ENCODE peak calls at places on chromosomes 7 and 10, in five cellular contexts. J is PC-3, U is ascending aorta, V is aorta, G is AG04449. E is an unnamed sample.

GRCh38 chr7:82559203-82559805 is 115.7 kb upstream of the CACNA2D1 start:
- DNase-seq in V (no peak), G (no peak), J (no peak), U (no peak), E (no peak)

GRCh38 chr7:5495581-5496375 is 72.1 kb upstream of the TNRC18 start:
- DNase-seq in V (peak; percentile 87), J (peak; percentile 47), G (no peak), U (peak; percentile 41), E (peak; percentile 78)

GRCh38 chr10:69801094-69801433 is 642 bp upstream of the COL13A1 start:
- DNase-seq in U (no peak), G (no peak), J (peak; percentile 92), V (peak; percentile 74), E (peak; percentile 42)

GRCh38 chr7:64313740-64314491 is at the start of gene ZNF736:
- DNase-seq in V (peak; percentile 94), G (peak; percentile 61), J (peak; percentile 87), U (peak; percentile 86), E (peak; percentile 84)

GRCh38 chr10:128530301-128530700 is 404.1 kb upstream of the MKI67 start:
- DNase-seq in J (no peak), G (no peak), V (no peak), U (no peak), E (no peak)

GRCh38 chr7:1721047-1721687 is 51.1 kb downstream of the ELFN1 start:
- DNase-seq in U (no peak), V (no peak), J (no peak), G (peak; percentile 4), E (no peak)

GRCh38 chr10:132604686-132605085 is 67.1 kb downstream of the INPP5A start:
- DNase-seq in V (no peak), J (no peak), G (no peak), U (no peak), E (no peak)

GRCh38 chr10:112115781-112116385 is 67.7 kb downstream of the GPAM start:
- DNase-seq in G (no peak), J (peak; percentile 53), V (no peak), U (no peak), E (peak; percentile 43)

GRCh38 chr7:157271991-157272324 is 64.8 kb upstream of the DNAJB6 start:
- DNase-seq in G (peak; percentile 99), U (peak; percentile 81), J (peak; percentile 58), V (peak; percentile 85), E (peak; percentile 88)

GRCh38 chr10:93512565-93512964 is 16.2 kb downstream of the CEP55 start:
- DNase-seq in U (no peak), G (peak; percentile 51), V (no peak), J (peak; percentile 32), E (no peak)

GRCh38 chr7:51314726-51315125 is 1.9 kb downstream of the COBL start:
- DNase-seq in J (peak; percentile 32), V (no peak), G (no peak), U (no peak), E (no peak)

GRCh38 chr7:117772416-117772815 is 100.8 kb downstream of the CTTNBP2 start:
- DNase-seq in U (no peak), J (no peak), V (no peak), G (no peak), E (no peak)

GRCh38 chr10:69912584-69912983 is 110.9 kb downstream of the COL13A1 start:
- DNase-seq in G (no peak), V (no peak), U (no peak), J (no peak), E (no peak)

GRCh38 chr7:2003931-2004812 is 228.6 kb downstream of the MAD1L1 start:
- DNase-seq in G (no peak), V (peak; percentile 42), U (no peak), J (no peak), E (peak; percentile 49)

GRCh38 chr10:27713906-27714305 is 31.7 kb downstream of the MKX start:
- DNase-seq in V (no peak), J (no peak), U (no peak), G (no peak), E (no peak)

GRCh38 chr10:125231116-125231812 is 70.9 kb upstream of the CTBP2 start:
- DNase-seq in G (peak; percentile 92), J (peak; percentile 91), U (no peak), V (no peak), E (no peak)
- H3K4me3 ChIP-seq in G (peak overlapping the region; percentile 43), J (no peak overlapping the region), U (no peak overlapping the region), V (no peak overlapping the region), E (no peak overlapping the region)

GRCh38 chr10:114179148-114179547 is at the start of gene TDRD1:
- DNase-seq in U (no peak), V (no peak), G (no peak), J (no peak), E (no peak)
- H3K4me3 ChIP-seq in U (no peak within 1 kb of the TSS), V (no peak within 1 kb of the TSS), G (no peak within 1 kb of the TSS), J (peak within 1 kb of the TSS; percentile 46), E (no peak within 1 kb of the TSS)

GRCh38 chr10:104318810-104319684 is 19.2 kb downstream of the ITPRIP start:
- DNase-seq in V (peak; percentile 44), G (no peak), U (no peak), J (no peak), E (no peak)
- H3K4me3 ChIP-seq in V (no peak overlapping the region), G (no peak overlapping the region), U (no peak overlapping the region), J (no peak overlapping the region), E (no peak overlapping the region)

DNA sequence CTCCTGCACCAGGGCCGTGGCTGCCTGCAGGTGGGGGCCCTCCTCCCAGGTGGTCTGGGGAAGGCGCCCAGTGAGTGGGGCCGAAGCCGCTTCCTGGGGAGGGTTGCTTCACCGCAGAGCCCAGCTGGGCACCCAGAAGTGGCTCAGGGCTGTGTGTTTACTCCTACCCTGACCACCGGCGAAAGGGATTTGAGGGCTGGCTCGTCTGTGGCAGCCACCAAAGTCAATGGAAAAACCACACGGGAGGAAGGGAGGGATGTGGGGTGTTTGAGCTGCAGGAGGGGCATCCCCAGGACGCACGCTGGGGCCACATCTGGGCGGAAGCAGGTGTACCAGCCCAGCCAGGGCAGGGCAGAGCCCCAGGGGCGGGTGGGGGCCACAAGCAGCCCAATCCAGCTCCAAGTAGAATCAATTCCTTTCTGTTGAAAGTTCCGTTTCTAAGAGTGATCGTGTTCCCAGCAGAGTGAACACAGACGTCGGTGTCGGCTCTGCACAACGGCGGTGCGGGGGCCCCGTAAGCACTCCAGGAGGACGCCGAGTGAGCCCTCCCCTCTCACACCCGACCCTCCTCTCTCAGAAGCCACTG is 69.9 kb downstream of the FOXL3 start:
- DNase-seq in V (peak; percentile 34), U (no peak), G (no peak), J (no peak), E (peak; percentile 36)
- H3K4me3 ChIP-seq in V (no peak overlapping the region), U (no peak overlapping the region), G (no peak overlapping the region), J (no peak overlapping the region), E (no peak overlapping the region)

E was measured in right lobe of liver.